ENCODE peak calls at places on chromosomes 6 and 20, in nine cellular contexts. H is epithelial cell of esophagus, I is omental fat pad, L is B cell, B is K562, M is dorsolateral prefrontal cortex, X is endothelial cell of umbilical vein, P is bronchial epithelial cell, A is brain microvascular endothelial cell. S is an unnamed sample.

GRCh38 chr6:22980446-22980845 is 411.1 kb downstream of the HDGFL1 start:
- DNase-seq in L (no peak), M (no peak), I (no peak), P (peak), H (peak), A (peak), X (no peak), B (no peak), S (no peak)

GRCh38 chr6:129795261-129795660 is 65.9 kb downstream of the TMEM244 start:
- DNase-seq in X (no peak), B (no peak), H (peak), A (no peak), M (no peak), I (no peak), P (no peak), L (no peak), S (no peak)

GRCh38 chr6:142653710-142654274 is 291.2 kb downstream of the HIVEP2 start:
- DNase-seq in M (no peak), I (no peak), X (no peak), B (no peak), P (no peak), L (no peak), H (no peak), A (no peak), S (no peak)

GRCh38 chr6:123402052-123402451 is 234.7 kb downstream of the TRDN start:
- DNase-seq in M (no peak), X (no peak), H (peak), B (no peak), L (no peak), P (peak), I (no peak), A (no peak), S (peak)

GRCh38 chr20:6562111-6562510 is 205.4 kb upstream of the BMP2 start:
- DNase-seq in A (peak), I (no peak), M (no peak), X (peak), H (peak), B (no peak), P (peak), L (no peak), S (no peak)

GRCh38 chr20:23937303-23938117 is 51.1 kb downstream of the GGTLC1 start:
- DNase-seq in L (no peak), I (no peak), P (peak), B (peak), X (peak), M (peak), H (peak), A (peak), S (peak)

GRCh38 chr20:47885909-47886453 is 100.7 kb upstream of the SULF2 start:
- DNase-seq in B (no peak), X (no peak), P (no peak), A (no peak), I (no peak), M (no peak), L (no peak), H (no peak), S (no peak)

GRCh38 chr6:47919875-47920274 is 138.0 kb downstream of the OPN5 start:
- DNase-seq in I (no peak), P (no peak), A (no peak), L (no peak), X (no peak), B (no peak), H (no peak), M (no peak), S (no peak)

GRCh38 chr6:151009576-151009975 is 144.1 kb downstream of the MTHFD1L start:
- DNase-seq in P (no peak), A (no peak), B (no peak), M (no peak), H (no peak), X (no peak), I (no peak), L (no peak), S (no peak)

GRCh38 chr6:158837684-158838625 is 18.8 kb upstream of the EZR start:
- DNase-seq in X (no peak), A (no peak), L (no peak), H (peak), P (no peak), B (no peak), I (no peak), M (no peak), S (no peak)

GRCh38 chr6:73460044-73460443 is 1.5 kb upstream of the MTO1 start:
- DNase-seq in B (no peak), L (no peak), P (no peak), H (no peak), A (no peak), X (no peak), M (peak), I (no peak), S (no peak)

GRCh38 chr20:57806975-57807374 is 97.2 kb upstream of the PMEPA1 start:
- DNase-seq in L (no peak), I (no peak), B (no peak), M (no peak), P (no peak), A (no peak), X (no peak), H (no peak), S (no peak)

GRCh38 chr20:57809661-57810172 is 99.9 kb upstream of the PMEPA1 start:
- DNase-seq in H (peak), M (no peak), B (no peak), I (no peak), P (peak), X (no peak), A (no peak), L (no peak), S (no peak)

GRCh38 chr20:57809149-57809548 is 99.3 kb upstream of the PMEPA1 start:
- DNase-seq in I (no peak), L (no peak), A (no peak), M (no peak), H (no peak), X (no peak), P (no peak), B (no peak), S (no peak)

GRCh38 chr20:57807418-57808265 is 97.8 kb upstream of the PMEPA1 start:
- DNase-seq in M (no peak), H (peak), L (no peak), I (no peak), A (no peak), X (no peak), B (no peak), P (peak), S (no peak)

DNA sequence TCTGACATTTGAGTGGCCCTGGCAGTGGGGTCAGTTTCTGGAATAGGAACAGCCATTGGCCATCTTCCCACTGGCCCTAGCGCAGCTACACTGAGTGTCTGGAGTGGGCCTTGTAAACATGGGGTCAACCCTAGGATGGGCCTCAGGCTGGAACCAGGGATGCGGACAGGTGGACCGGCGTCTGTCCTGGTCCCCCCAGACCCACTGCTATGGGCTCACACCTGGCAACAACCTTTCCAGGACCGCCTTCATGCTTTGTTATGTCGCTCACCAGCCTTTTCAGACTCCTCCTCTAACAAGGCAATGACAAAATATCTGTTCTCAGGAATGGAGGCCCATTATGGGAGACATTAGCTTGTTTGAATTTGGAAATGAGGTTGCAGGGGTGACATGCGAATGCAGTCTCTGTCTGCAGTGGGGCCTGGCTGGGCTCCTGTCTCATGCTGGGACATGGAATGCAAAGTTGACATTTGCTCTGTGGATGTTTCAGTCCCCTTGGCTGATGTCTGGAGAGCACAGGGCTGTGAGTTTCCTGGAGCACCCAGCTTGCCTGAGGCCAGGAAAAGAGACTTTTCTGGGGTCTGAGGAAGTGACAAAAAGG is 98.6 kb upstream of the PMEPA1 start:
- DNase-seq in L (no peak), B (no peak), A (no peak), I (no peak), X (no peak), M (no peak), P (no peak), H (no peak), S (no peak)
- TF ChIP-seq CTCF in L (no peak), B (no peak), A (no peak), I (no peak), X (no peak), M (no peak), P (no peak), H (no peak), S (no peak)

GRCh38 chr20:62374431-62375152 is 7.5 kb upstream of the LAMA5 start:
- DNase-seq in A (no peak), X (no peak), I (no peak), L (no peak), P (no peak), M (no peak), B (no peak), H (no peak), S (no peak)

GRCh38 chr20:62378215-62378614 is 8.7 kb upstream of the RPS21 start:
- DNase-seq in M (no peak), H (peak), A (no peak), I (no peak), P (peak), L (no peak), B (no peak), X (no peak), S (no peak)

GRCh38 chr20:62377064-62377461 is 9.8 kb upstream of the RPS21 start:
- DNase-seq in B (no peak), P (no peak), M (no peak), H (no peak), I (no peak), A (no peak), X (no peak), L (no peak), S (no peak)

GRCh38 chr20:62377615-62378085 is 9.3 kb upstream of the RPS21 start:
- DNase-seq in H (no peak), L (no peak), B (no peak), M (no peak), P (no peak), A (no peak), X (no peak), I (no peak), S (no peak)

GRCh38 chr20:62376112-62377063 is 9.3 kb upstream of the LAMA5 start:
- DNase-seq in M (no peak), A (no peak), X (no peak), P (peak), I (no peak), H (peak), L (no peak), B (no peak), S (no peak)
- TF ChIP-seq CTCF in M (peak), A (peak), X (peak), P (peak), I (no peak), H (peak), L (no peak), B (no peak), S (no peak)

DNA sequence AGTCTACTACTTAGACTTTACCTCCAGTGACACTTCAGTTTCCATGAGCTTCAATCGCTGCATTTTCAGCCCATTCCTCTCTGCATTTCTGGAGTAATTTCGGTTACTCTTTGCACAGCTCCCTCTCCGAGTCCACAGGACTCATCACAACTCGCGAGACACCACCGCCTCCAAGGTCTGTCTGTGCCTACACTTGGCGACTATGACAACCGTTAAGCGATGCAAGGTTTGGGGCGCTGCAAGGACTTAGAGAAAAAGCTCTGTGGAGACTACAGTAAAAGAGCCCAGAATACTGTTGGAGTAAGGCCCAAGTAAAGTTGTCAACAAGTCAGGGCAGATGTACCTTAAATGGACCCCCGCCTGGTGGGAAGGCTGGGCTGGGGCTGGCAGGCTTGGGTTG is 95.7 kb upstream of the RPS6KA2 start:
- DNase-seq in B (no peak), H (no peak), P (no peak), A (no peak), I (no peak), X (no peak), L (no peak), M (no peak), S (no peak)
- TF ChIP-seq CTCF in B (no peak), H (no peak), P (no peak), A (no peak), I (no peak), X (no peak), L (no peak), M (no peak), S (no peak)

GRCh38 chr6:89597372-89597771 is 41.2 kb downstream of the LYRM2 start:
- DNase-seq in P (no peak), M (no peak), A (no peak), I (no peak), L (no peak), X (no peak), B (no peak), H (no peak), S (no peak)

GRCh38 chr6:89596484-89596883 is 42.1 kb downstream of the LYRM2 start:
- DNase-seq in X (no peak), L (no peak), B (no peak), P (peak), H (peak), A (no peak), I (no peak), M (no peak), S (no peak)

GRCh38 chr6:89599727-89600126 is 38.8 kb downstream of the LYRM2 start:
- DNase-seq in X (no peak), L (no peak), P (no peak), H (no peak), B (no peak), A (no peak), I (no peak), M (no peak), S (no peak)

GRCh38 chr6:89596056-89596455 is 42.5 kb downstream of the LYRM2 start:
- DNase-seq in I (no peak), H (no peak), P (no peak), L (no peak), B (no peak), A (no peak), X (no peak), M (no peak), S (peak)

DNA sequence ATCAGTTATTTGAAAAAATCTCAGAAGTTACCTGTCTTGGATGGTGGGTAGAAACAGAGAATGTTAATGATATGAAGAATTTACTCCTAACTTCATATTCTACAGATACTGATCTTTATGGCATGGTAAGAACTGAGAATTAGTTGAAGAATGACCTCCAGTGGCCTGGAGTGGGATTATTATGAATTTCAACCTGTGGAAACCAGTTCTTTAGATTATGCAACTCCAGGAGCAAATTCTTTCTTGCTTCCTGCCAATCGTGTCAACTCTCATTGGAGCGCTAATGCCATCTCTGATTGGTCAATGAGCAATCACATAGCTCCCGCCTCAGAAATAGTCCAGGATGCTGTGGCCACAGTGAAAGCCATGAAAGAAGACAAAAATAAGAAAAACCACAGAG is 40.6 kb downstream of the LYRM2 start:
- DNase-seq in A (peak), X (peak), M (no peak), H (peak), B (no peak), P (peak), L (no peak), I (no peak), S (no peak)
- TF ChIP-seq CTCF in A (no peak), X (peak), M (no peak), H (peak), B (no peak), P (peak), L (no peak), I (no peak), S (peak)

DNA sequence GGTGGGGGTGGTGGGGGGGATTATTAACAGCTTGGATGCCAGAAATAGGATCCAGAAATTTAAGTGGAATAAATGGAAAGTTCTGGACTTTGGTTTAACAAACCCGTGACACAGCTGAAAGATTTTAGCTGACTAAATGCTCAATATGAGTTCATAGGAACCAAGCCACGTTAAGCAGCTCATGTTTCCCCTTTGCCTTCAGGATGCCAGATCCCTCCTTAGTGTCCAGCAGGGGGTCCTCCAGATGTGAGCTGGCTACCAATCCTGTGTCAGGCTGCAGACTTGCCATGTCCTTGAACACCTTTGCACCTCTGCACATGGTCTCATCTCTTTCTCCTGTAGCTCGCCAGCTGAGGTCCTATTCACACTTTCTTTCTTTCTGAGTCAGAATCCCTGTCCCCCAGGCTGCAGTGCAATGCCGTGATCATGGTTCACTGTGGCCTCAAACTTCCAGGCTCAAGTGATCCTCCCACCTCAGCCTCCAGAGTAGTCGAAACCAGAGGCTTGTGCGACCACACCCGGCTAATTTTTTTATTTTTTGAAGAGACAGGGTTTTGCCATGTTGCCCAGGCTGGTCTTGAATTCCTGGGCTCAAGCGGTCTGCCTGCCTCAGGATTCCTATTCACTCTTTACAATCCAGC is 133.3 kb upstream of the ARMC2 start:
- DNase-seq in M (no peak), X (no peak), B (no peak), A (no peak), L (no peak), I (no peak), H (no peak), P (no peak), S (no peak)
- TF ChIP-seq CTCF in M (no peak), X (no peak), B (no peak), A (peak), L (no peak), I (no peak), H (no peak), P (no peak), S (no peak)

GRCh38 chr20:17223553-17223952 is 3.3 kb upstream of the PCSK2 start:
- DNase-seq in H (no peak), P (no peak), M (no peak), X (no peak), I (no peak), A (no peak), B (no peak), L (no peak), S (no peak)
- TF ChIP-seq CTCF in H (no peak), P (no peak), M (no peak), X (no peak), I (no peak), A (no peak), B (no peak), L (no peak), S (no peak)

DNA sequence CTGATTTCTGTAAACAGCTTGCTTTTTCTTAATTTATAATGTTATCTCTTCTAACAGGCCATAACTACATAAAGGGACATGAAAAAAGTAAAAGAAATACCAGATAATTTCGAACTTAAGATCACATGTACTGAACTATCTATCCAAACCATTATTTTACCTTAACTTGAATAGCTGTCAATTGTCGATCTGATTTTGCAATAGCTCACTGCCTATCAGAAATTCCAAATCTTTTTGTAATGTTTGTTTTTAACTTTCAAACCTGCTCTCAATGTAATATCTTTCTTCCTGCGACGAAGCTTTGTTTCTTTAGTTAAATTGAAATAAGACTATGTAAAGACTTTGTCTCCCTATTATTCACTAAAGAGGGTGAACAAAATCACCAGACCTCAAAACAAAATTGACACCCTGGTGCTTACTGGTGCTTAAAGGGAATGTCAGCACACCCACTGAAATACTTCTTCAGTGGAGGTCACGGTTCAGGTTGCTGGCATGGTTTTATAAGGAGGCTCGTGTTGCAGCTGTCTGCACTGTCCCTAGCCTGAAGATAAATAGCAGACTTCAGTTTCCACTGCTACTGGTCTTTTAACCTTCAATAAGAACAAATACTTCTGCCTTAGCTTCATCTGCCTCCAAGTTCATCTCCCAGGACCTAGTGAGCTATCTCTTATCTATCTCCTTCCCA is 117.5 kb upstream of the QKI start:
- DNase-seq in I (no peak), A (no peak), P (no peak), X (no peak), H (no peak), B (no peak), M (no peak), L (no peak), S (no peak)
- TF ChIP-seq CTCF in I (no peak), A (no peak), P (no peak), X (no peak), H (no peak), B (no peak), M (no peak), L (no peak), S (no peak)

DNA sequence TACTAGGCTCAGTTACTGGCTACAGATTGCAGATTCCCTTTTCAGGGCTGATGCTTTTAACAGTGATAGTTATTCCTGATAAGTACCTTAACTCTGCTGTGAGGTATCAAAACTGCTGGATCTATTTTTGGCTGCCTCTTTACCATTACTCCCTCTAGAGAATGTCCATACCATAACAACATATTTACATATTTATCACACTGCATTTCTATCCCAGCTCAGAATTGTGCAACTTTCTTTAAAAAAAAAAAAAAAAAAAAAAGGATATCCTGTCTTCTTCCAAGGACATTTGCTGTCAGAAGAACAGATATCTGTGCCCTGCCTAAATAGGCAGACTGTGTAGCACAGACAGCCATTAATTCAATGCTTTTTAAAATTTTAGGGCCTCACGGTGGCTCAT is 94.4 kb downstream of the SSR1 start:
- DNase-seq in X (no peak), A (no peak), P (no peak), I (no peak), B (no peak), M (no peak), L (no peak), H (peak), S (no peak)
- TF ChIP-seq CTCF in X (no peak), A (no peak), P (no peak), I (no peak), B (no peak), M (no peak), L (no peak), H (peak), S (no peak)

S was measured in GM13977.